ENCODE peak calls at places on chromosomes 3 and 15, in seven cellular contexts. I, B, F, P, C, V and G are unnamed samples.

GRCh38 chr3:38382506-38383080 is 36.0 kb downstream of the XYLB start:
- DNase-seq in C (no peak), B (no peak), F (no peak), V (no peak), P (no peak), I (no peak), G (no peak)

GRCh38 chr15:35271371-35272043 is 186.4 kb upstream of the NANOGP8 start:
- DNase-seq in F (no peak), C (no peak), I (no peak), V (no peak), B (no peak), P (no peak), G (no peak)

GRCh38 chr3:71051893-71052687 is 531.4 kb downstream of the FOXP1 start:
- DNase-seq in V (no peak), P (peak), I (no peak), B (no peak), C (no peak), F (no peak), G (no peak)

GRCh38 chr3:5197470-5198312 is 10.2 kb downstream of the EDEM1 start:
- DNase-seq in C (no peak), B (no peak), V (no peak), P (no peak), I (no peak), F (no peak), G (no peak)

GRCh38 chr3:176734146-176734545 is 463.1 kb downstream of the TBL1XR1 start:
- DNase-seq in P (no peak), C (no peak), I (no peak), B (no peak), F (no peak), V (no peak), G (no peak)

GRCh38 chr15:23648920-23649515 is 1.4 kb upstream of the MAGEL2 start:
- DNase-seq in P (no peak), V (peak), C (peak), F (peak), I (peak), B (no peak), G (peak)

GRCh38 chr3:42980909-42981308 is 1.8 kb downstream of the GASK1A start:
- DNase-seq in V (no peak), I (no peak), F (no peak), B (no peak), C (no peak), P (no peak), G (no peak)

GRCh38 chr3:30644615-30645014 is 38.2 kb downstream of the TGFBR2 start:
- DNase-seq in B (peak), C (peak), F (peak), P (no peak), V (peak), I (peak), G (no peak)

GRCh38 chr15:48595988-48596387 is 49.5 kb downstream of the FBN1 start:
- DNase-seq in C (no peak), F (no peak), I (no peak), V (no peak), B (no peak), P (no peak), G (no peak)

GRCh38 chr15:31439328-31439727 is 112.7 kb downstream of the KLF13 start:
- DNase-seq in P (no peak), V (peak), F (no peak), C (no peak), B (no peak), I (no peak), G (peak)

GRCh38 chr3:77320514-77320913 is 280.6 kb downstream of the ROBO2 start:
- DNase-seq in F (no peak), C (no peak), I (no peak), B (no peak), P (no peak), V (no peak), G (no peak)

GRCh38 chr3:71523628-71524027 is 59.9 kb downstream of the FOXP1 start:
- DNase-seq in V (no peak), F (no peak), C (no peak), I (no peak), P (no peak), B (no peak), G (no peak)

GRCh38 chr3:183340222-183340621 is 87.2 kb downstream of the B3GNT5 start:
- DNase-seq in V (no peak), F (no peak), B (no peak), I (no peak), P (no peak), C (no peak), G (no peak)

DNA sequence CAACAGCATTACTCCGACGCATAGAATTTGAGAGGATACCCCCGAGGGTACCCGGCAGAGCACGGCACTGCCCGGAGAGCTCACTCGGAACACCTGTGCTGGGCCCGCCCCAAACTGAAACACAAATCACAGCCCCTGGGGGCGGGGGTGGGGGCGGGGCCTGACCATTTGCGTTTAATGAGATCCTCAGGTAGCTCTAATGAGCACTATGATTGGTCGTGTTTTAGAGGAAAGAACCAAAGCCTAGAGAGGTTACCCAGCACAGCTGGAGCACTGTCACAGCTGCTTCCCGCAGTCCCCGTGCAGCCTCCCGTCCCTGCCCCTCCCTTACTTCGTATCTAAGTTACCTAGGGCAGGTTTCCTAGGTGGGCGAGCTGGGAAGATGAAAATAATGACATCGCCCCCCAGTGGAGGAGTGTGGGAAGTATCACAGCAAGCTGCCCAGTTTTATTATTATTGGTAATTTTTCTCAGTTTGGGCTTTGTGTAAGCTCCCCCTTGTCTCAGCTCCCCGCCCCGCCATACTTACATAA is 187.1 kb downstream of the PDE8A start:
- DNase-seq in P (no peak), C (peak), I (peak), F (no peak), V (peak), B (no peak), G (peak)
- TF ChIP-seq CTCF in P (no peak), C (peak), I (no peak), F (no peak), V (no peak), B (no peak), G (peak)

GRCh38 chr15:74663303-74664027 is 32.4 kb downstream of the EDC3 start:
- DNase-seq in P (no peak), C (no peak), F (no peak), I (no peak), V (no peak), B (no peak), G (no peak)
- TF ChIP-seq POLR2A in P (no peak), C (no peak), F (no peak), I (no peak), V (no peak), B (no peak), G (no peak)

GRCh38 chr15:101121511-101122090 is 130.2 kb downstream of the CHSY1 start:
- DNase-seq in C (peak), P (peak), V (peak), I (peak), F (peak), B (peak), G (peak)
- H3K4me3 ChIP-seq in C (no peak), P (peak), V (no peak), I (peak), F (peak), B (peak), G (no peak)

GRCh38 chr15:64343841-64344240 is 12.1 kb downstream of the CSNK1G1 start:
- DNase-seq in P (no peak), I (no peak), C (no peak), B (no peak), F (no peak), V (no peak), G (no peak)
- TF ChIP-seq CTCF in P (no peak), I (no peak), C (no peak), B (no peak), F (no peak), V (no peak), G (no peak)

GRCh38 chr15:88620995-88621772 is at the start of gene AEN:
- DNase-seq in P (peak), C (peak), V (peak), B (peak), F (peak), I (peak), G (peak)
- TF ChIP-seq POLR2A in P (peak), C (no peak), V (peak), B (peak), F (peak), I (no peak), G (no peak)

DNA sequence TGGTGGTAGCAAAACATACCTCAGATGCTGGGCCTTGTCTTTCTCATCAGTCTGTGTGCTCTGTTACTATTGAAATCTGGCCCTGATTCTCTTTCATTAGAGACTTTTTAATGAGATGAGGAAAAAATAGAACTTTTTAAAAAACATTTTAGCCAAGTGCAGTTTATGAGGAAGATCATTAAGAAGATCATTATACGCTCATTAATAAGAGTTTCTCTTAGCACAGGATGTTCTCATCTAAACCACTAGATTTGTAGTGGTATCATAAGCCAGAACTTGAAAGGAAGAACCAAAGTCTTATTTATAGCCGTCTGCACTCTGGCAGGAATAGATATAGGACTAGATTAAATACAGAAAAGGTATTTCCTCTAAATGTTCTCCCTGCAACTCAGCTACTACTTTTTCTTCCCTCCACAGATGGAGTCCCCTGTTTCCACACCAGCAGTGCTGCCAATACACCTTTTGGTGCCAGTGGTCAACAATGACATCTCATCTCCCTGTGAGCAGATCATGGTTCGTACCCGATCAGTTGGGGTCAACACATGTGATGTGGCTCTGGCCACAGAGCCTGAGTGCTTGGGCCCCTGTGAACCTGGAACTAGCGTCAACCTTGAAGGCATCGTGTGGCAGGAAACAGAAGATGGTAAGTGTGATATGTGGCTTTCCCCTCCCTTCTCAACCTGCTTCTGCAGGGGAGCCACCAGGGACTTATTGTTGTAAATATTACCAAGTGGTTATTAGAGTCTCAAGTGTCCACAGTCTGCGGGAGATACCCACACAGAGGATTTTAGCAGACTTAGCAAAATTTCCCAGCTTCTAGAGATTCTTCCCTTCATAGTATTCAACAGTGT is 152.8 kb downstream of the RBPMS2 start:
- DNase-seq in I (no peak), F (no peak), B (no peak), V (peak), P (no peak), C (no peak), G (no peak)
- H3K4me3 ChIP-seq in I (no peak), F (no peak), B (no peak), V (no peak), P (no peak), C (no peak), G (no peak)

DNA sequence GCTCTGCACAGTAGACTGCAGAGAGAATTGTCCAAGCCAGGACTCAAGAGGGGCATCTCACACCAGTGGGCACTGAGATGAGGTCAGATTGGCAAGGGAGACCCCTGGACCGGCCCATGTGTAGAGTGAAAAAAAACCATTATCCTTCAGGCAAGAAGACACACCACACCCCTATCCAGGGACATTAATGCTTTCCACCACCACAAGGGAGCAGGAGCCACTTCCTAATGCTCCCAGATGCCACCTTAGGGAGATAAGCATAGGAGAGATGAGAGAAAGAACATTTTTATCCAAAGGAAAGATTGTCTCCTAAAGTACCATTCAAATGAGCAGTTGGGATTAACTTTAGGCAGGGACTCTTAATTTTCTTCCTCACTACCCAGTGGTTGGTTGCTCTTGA is 109.6 kb upstream of the PTX3 start:
- DNase-seq in F (no peak), B (no peak), I (no peak), C (no peak), P (no peak), V (no peak), G (no peak)
- TF ChIP-seq CTCF in F (no peak), B (no peak), I (no peak), C (no peak), P (no peak), V (no peak), G (no peak)